ENCODE peak calls at places on chromosomes 2 and 18, in six cellular contexts. One of them, this sample, is unnamed. For H3K4me1, the result is how much of the 10 kb centered on the place peaks cover.

GRCh38 chr18:77607087-77607486 is 357.4 kb downstream of the GALR1 start:
- DNase-seq in GM12878: no peak
- DNase-seq in esophagus squamous epithelium: no peak
- DNase-seq in gastrocnemius medialis: no peak
- DNase-seq in K562: no peak
- DNase-seq in mesendoderm: no peak
- DNase-seq in this sample: no peak

GRCh38 chr18:45954070-45954712 is 12.9 kb downstream of the EPG5 start:
- DNase-seq in GM12878: no peak
- DNase-seq in esophagus squamous epithelium: no peak
- DNase-seq in gastrocnemius medialis: no peak
- DNase-seq in K562: no peak
- DNase-seq in mesendoderm: no peak
- DNase-seq in this sample: no peak

GRCh38 chr2:146730882-146731281 is 1113.9 kb upstream of the ACVR2A start:
- DNase-seq in GM12878: no peak
- DNase-seq in esophagus squamous epithelium: no peak
- DNase-seq in gastrocnemius medialis: no peak
- DNase-seq in K562: no peak
- DNase-seq in mesendoderm: no peak
- DNase-seq in this sample: no peak

GRCh38 chr2:240347373-240347940 is 88.0 kb upstream of the GPC1 start:
- DNase-seq in GM12878: no peak
- DNase-seq in esophagus squamous epithelium: no peak
- DNase-seq in gastrocnemius medialis: no peak
- DNase-seq in K562: no peak
- DNase-seq in mesendoderm: no peak
- DNase-seq in this sample: no peak

GRCh38 chr2:230694241-230694640 is 18.4 kb upstream of the CAB39 start:
- DNase-seq in GM12878: no peak
- DNase-seq in esophagus squamous epithelium: no peak
- DNase-seq in gastrocnemius medialis: no peak
- DNase-seq in K562: no peak
- DNase-seq in mesendoderm: no peak
- DNase-seq in this sample: no peak

GRCh38 chr2:158414538-158414937 is 42.0 kb downstream of the CCDC148 start:
- DNase-seq in GM12878: no peak
- DNase-seq in esophagus squamous epithelium: no peak
- DNase-seq in gastrocnemius medialis: no peak
- DNase-seq in K562: no peak
- DNase-seq in mesendoderm: no peak
- DNase-seq in this sample: no peak

GRCh38 chr2:100068395-100068794 is 74.0 kb downstream of the AFF3 start:
- DNase-seq in GM12878: no peak
- DNase-seq in esophagus squamous epithelium: no peak
- DNase-seq in gastrocnemius medialis: no peak
- DNase-seq in K562: no peak
- DNase-seq in mesendoderm: no peak
- DNase-seq in this sample: no peak

GRCh38 chr2:207474871-207475485 is 54.8 kb upstream of the CREB1 start:
- DNase-seq in GM12878: no peak
- DNase-seq in esophagus squamous epithelium: no peak
- DNase-seq in gastrocnemius medialis: no peak
- DNase-seq in K562: peak
- DNase-seq in mesendoderm: peak
- DNase-seq in this sample: peak

GRCh38 chr18:36658611-36659010 is 170.2 kb downstream of the TPGS2 start:
- DNase-seq in GM12878: no peak
- DNase-seq in esophagus squamous epithelium: no peak
- DNase-seq in gastrocnemius medialis: no peak
- DNase-seq in K562: no peak
- DNase-seq in mesendoderm: peak
- DNase-seq in this sample: no peak

GRCh38 chr2:44433841-44434240 is 72.1 kb downstream of the CAMKMT start:
- DNase-seq in GM12878: no peak
- DNase-seq in esophagus squamous epithelium: no peak
- DNase-seq in gastrocnemius medialis: no peak
- DNase-seq in K562: no peak
- DNase-seq in mesendoderm: peak
- DNase-seq in this sample: no peak

GRCh38 chr2:209501579-209501978 is 77.7 kb downstream of the MAP2 start:
- DNase-seq in GM12878: no peak
- DNase-seq in esophagus squamous epithelium: no peak
- DNase-seq in gastrocnemius medialis: no peak
- DNase-seq in K562: no peak
- DNase-seq in mesendoderm: no peak
- DNase-seq in this sample: no peak

GRCh38 chr18:3478262-3478978 is 28.4 kb downstream of the TGIF1 start:
- DNase-seq in GM12878: no peak
- DNase-seq in esophagus squamous epithelium: no peak
- DNase-seq in gastrocnemius medialis: no peak
- DNase-seq in K562: no peak
- DNase-seq in mesendoderm: no peak
- DNase-seq in this sample: no peak

GRCh38 chr18:70380915-70381896 is 92.4 kb downstream of the SOCS6 start:
- DNase-seq in GM12878: no peak
- DNase-seq in esophagus squamous epithelium: no peak
- DNase-seq in gastrocnemius medialis: no peak
- DNase-seq in K562: peak
- DNase-seq in mesendoderm: peak
- DNase-seq in this sample: no peak

GRCh38 chr2:74515271-74516069 is 1.2 kb downstream of the TLX2 start:
- DNase-seq in GM12878: no peak
- DNase-seq in esophagus squamous epithelium: no peak
- DNase-seq in gastrocnemius medialis: no peak
- DNase-seq in K562: no peak
- DNase-seq in mesendoderm: peak
- DNase-seq in this sample: no peak

GRCh38 chr2:141968377-141968920 is 162.4 kb downstream of the LRP1B start:
- DNase-seq in GM12878: no peak
- DNase-seq in esophagus squamous epithelium: no peak
- DNase-seq in gastrocnemius medialis: no peak
- DNase-seq in K562: no peak
- DNase-seq in mesendoderm: no peak
- DNase-seq in this sample: no peak

GRCh38 chr18:23032030-23032582 is 99.0 kb downstream of the RBBP8 start:
- DNase-seq in GM12878: no peak
- DNase-seq in esophagus squamous epithelium: no peak
- DNase-seq in gastrocnemius medialis: no peak
- DNase-seq in K562: no peak
- DNase-seq in mesendoderm: peak
- DNase-seq in this sample: no peak

GRCh38 chr2:147469471-147469870 is 375.4 kb upstream of the ACVR2A start:
- DNase-seq in GM12878: no peak
- DNase-seq in esophagus squamous epithelium: no peak
- DNase-seq in gastrocnemius medialis: no peak
- DNase-seq in K562: no peak
- DNase-seq in mesendoderm: peak
- DNase-seq in this sample: no peak

GRCh38 chr2:15674637-15675455 is 83.2 kb downstream of the DDX1 start:
- DNase-seq in GM12878: no peak
- DNase-seq in esophagus squamous epithelium: no peak
- DNase-seq in gastrocnemius medialis: no peak
- DNase-seq in K562: no peak
- DNase-seq in mesendoderm: no peak
- DNase-seq in this sample: no peak

GRCh38 chr2:128282246-128282975 is 36.3 kb downstream of the HS6ST1 start:
- DNase-seq in GM12878: no peak
- DNase-seq in esophagus squamous epithelium: no peak
- DNase-seq in gastrocnemius medialis: no peak
- DNase-seq in K562: no peak
- DNase-seq in mesendoderm: no peak
- DNase-seq in this sample: no peak

GRCh38 chr2:161905389-161906046 is 168.5 kb downstream of the DPP4 start:
- DNase-seq in GM12878: peak
- DNase-seq in esophagus squamous epithelium: no peak
- DNase-seq in gastrocnemius medialis: no peak
- DNase-seq in K562: no peak
- DNase-seq in mesendoderm: no peak
- DNase-seq in this sample: peak

GRCh38 chr2:201149064-201149820 is 33.3 kb downstream of the CFLAR start:
- DNase-seq in GM12878: no peak
- DNase-seq in esophagus squamous epithelium: no peak
- DNase-seq in gastrocnemius medialis: no peak
- DNase-seq in K562: no peak
- DNase-seq in mesendoderm: peak
- DNase-seq in this sample: no peak

GRCh38 chr2:209640358-209640757 is 131.3 kb upstream of the UNC80 start:
- DNase-seq in GM12878: no peak
- DNase-seq in esophagus squamous epithelium: no peak
- DNase-seq in gastrocnemius medialis: no peak
- DNase-seq in K562: no peak
- DNase-seq in mesendoderm: no peak
- DNase-seq in this sample: no peak

GRCh38 chr2:147223119-147223518 is 621.7 kb upstream of the ACVR2A start:
- DNase-seq in GM12878: no peak
- DNase-seq in esophagus squamous epithelium: no peak
- DNase-seq in gastrocnemius medialis: no peak
- DNase-seq in K562: no peak
- DNase-seq in mesendoderm: peak
- DNase-seq in this sample: no peak

GRCh38 chr2:24961903-24962302 is 9.9 kb downstream of the DNAJC27 start:
- DNase-seq in GM12878: no peak
- DNase-seq in esophagus squamous epithelium: no peak
- DNase-seq in gastrocnemius medialis: no peak
- DNase-seq in K562: no peak
- DNase-seq in mesendoderm: no peak
- DNase-seq in this sample: no peak

GRCh38 chr2:101771911-101772321 is 74.4 kb downstream of the MAP4K4 start:
- DNase-seq in GM12878: no peak
- DNase-seq in esophagus squamous epithelium: no peak
- DNase-seq in gastrocnemius medialis: no peak
- DNase-seq in K562: no peak
- DNase-seq in mesendoderm: no peak
- DNase-seq in this sample: no peak

GRCh38 chr2:101775092-101775491 is 77.6 kb downstream of the MAP4K4 start:
- DNase-seq in GM12878: no peak
- DNase-seq in esophagus squamous epithelium: no peak
- DNase-seq in gastrocnemius medialis: no peak
- DNase-seq in K562: no peak
- DNase-seq in mesendoderm: no peak
- DNase-seq in this sample: no peak

GRCh38 chr2:101771226-101771906 is 73.9 kb downstream of the MAP4K4 start:
- DNase-seq in GM12878: no peak
- DNase-seq in esophagus squamous epithelium: no peak
- DNase-seq in gastrocnemius medialis: no peak
- DNase-seq in K562: no peak
- DNase-seq in mesendoderm: no peak
- DNase-seq in this sample: no peak

GRCh38 chr2:101770672-101771071 is 73.2 kb downstream of the MAP4K4 start:
- DNase-seq in GM12878: peak
- DNase-seq in esophagus squamous epithelium: no peak
- DNase-seq in gastrocnemius medialis: no peak
- DNase-seq in K562: peak
- DNase-seq in mesendoderm: peak
- DNase-seq in this sample: peak

DNA sequence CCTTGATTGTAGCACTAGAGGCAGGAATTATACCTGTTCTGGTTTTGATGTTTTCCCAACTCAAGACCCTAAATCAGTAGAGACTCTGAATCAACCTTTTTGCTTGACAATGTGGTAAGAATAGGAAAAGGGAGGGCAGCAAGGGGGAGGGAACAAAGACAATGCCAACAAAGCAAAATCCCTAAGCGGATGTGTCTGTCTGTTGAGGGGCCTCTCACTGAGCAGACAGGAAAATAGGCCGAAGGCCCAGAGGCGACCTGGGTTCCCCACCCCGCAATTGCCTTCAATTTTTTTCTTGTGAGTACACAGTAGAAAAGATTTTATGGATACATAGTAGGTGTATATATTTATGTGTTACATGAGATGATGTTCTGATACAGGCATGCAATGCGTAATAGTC is 75.6 kb downstream of the MAP4K4 start:
- DNase-seq in GM12878: no peak
- DNase-seq in esophagus squamous epithelium: no peak
- DNase-seq in gastrocnemius medialis: no peak
- DNase-seq in K562: no peak
- DNase-seq in mesendoderm: peak
- DNase-seq in this sample: no peak
- H3K4me1 ChIP-seq in GM12878: under half
- H3K4me1 ChIP-seq in esophagus squamous epithelium: under half
- H3K4me1 ChIP-seq in gastrocnemius medialis: under half
- H3K4me1 ChIP-seq in K562: under half
- H3K4me1 ChIP-seq in mesendoderm: under half
- H3K4me1 ChIP-seq in this sample: under half

GRCh38 chr2:218403810-218404209 is 4.1 kb downstream of the CTDSP1 start:
- DNase-seq in GM12878: no peak
- DNase-seq in esophagus squamous epithelium: no peak
- DNase-seq in gastrocnemius medialis: no peak
- DNase-seq in K562: no peak
- DNase-seq in mesendoderm: no peak
- DNase-seq in this sample: no peak
- H3K4me1 ChIP-seq in GM12878: under half
- H3K4me1 ChIP-seq in esophagus squamous epithelium: under half
- H3K4me1 ChIP-seq in gastrocnemius medialis: under half
- H3K4me1 ChIP-seq in K562: under half
- H3K4me1 ChIP-seq in mesendoderm: under half
- H3K4me1 ChIP-seq in this sample: under half

DNA sequence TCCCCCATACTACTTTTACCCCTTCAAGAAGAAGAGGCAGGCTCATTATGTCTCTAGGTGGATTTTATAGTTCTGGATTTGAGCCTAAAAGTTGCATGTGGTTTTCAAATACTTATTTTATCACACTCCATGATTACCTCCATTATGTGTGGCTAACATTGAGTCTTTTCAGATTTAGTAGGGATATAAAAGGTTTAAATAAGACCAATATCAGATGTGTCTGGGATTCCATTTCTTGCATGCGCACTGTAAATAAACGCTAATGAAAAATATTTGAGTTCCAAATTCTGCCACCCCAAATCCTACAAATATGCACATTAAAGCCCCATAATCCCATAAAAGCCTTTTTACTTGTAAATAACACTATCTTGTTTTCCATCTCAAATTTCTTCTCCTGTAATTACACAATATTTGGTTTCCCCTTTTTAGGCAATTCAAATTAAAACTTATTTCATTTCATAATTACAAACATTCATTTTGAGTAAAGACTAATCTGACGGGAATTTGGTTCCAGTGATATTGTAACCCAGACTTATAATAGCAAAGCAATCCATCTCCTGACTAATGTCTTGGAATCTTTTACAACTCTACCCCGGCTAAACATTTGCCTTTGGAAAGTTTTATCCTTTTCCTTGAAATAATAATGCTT is 600.0 kb downstream of the SLC4A3 start:
- DNase-seq in GM12878: no peak
- DNase-seq in esophagus squamous epithelium: no peak
- DNase-seq in gastrocnemius medialis: no peak
- DNase-seq in K562: no peak
- DNase-seq in mesendoderm: no peak
- DNase-seq in this sample: no peak
- H3K4me1 ChIP-seq in GM12878: under half
- H3K4me1 ChIP-seq in esophagus squamous epithelium: under half
- H3K4me1 ChIP-seq in gastrocnemius medialis: under half
- H3K4me1 ChIP-seq in K562: under half
- H3K4me1 ChIP-seq in mesendoderm: under half
- H3K4me1 ChIP-seq in this sample: under half

DNA sequence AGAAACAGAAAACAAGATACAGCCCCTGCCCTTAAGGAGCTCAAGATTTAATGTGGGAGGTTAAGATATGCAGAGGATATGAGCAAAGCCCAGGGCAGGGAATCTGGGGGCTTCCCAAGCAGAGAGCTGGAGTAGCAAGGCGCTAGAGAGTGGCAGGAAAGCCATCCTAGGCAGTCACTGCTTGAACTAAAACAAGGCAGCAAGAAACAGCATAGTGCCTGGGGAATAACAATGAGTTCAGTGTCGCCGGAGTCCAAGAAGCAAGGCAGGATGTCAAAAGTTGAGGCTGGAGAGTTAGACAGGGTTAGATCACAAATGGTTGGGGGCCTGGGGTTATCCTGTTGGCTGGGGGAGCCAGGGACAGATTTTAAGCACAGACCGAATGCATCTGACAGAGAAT is 24.6 kb downstream of the CDH2 start:
- DNase-seq in GM12878: no peak
- DNase-seq in esophagus squamous epithelium: no peak
- DNase-seq in gastrocnemius medialis: no peak
- DNase-seq in K562: no peak
- DNase-seq in mesendoderm: peak
- DNase-seq in this sample: no peak
- H3K4me1 ChIP-seq in GM12878: under half
- H3K4me1 ChIP-seq in esophagus squamous epithelium: under half
- H3K4me1 ChIP-seq in gastrocnemius medialis: under half
- H3K4me1 ChIP-seq in K562: under half
- H3K4me1 ChIP-seq in mesendoderm: under half
- H3K4me1 ChIP-seq in this sample: under half

This sample was measured in MM.1S.